ENCODE peak calls at places on chromosomes 2 and 18, in four cellular contexts. O is SK-N-SH, U is neural crest cell, H is right lobe of liver. P is an unnamed sample.

GRCh38 chr2:62461707-62462106 is 44.3 kb downstream of the TMEM17 start:
- DNase-seq in O (no peak), U (no peak), H (peak; percentile 93), P (no peak)

GRCh38 chr18:65458871-65459270 is 291.9 kb upstream of the CDH7 start:
- DNase-seq in O (no peak), U (no peak), H (no peak), P (no peak)

GRCh38 chr2:176100547-176101140 is 1.0 kb downstream of the HOXD12 start:
- DNase-seq in O (no peak), U (no peak), H (no peak), P (peak; percentile 8)

GRCh38 chr2:120094795-120095194 is 81.9 kb downstream of the EPB41L5 start:
- DNase-seq in O (no peak), U (no peak), H (no peak), P (no peak)

GRCh38 chr18:30971338-30971956 is 71.1 kb downstream of the DSC3 start:
- DNase-seq in O (peak; percentile 14), U (no peak), H (no peak), P (no peak)

GRCh38 chr2:172335731-172336130 is 91.7 kb upstream of the ITGA6 start:
- DNase-seq in O (no peak), U (no peak), H (no peak), P (no peak)

GRCh38 chr18:63897072-63897471 is 9.6 kb downstream of the SERPINB2 start:
- DNase-seq in O (no peak), U (no peak), H (no peak), P (no peak)

GRCh38 chr2:208020253-208020652 is 5.1 kb downstream of the PLEKHM3 start:
- DNase-seq in O (no peak), U (no peak), H (no peak), P (no peak)

GRCh38 chr2:60553992-60554648 is 666 bp upstream of the BCL11A start:
- DNase-seq in O (peak; percentile 47), U (no peak), H (peak; percentile 54), P (peak; percentile 70)

GRCh38 chr2:239171643-239172042 is 229.2 kb downstream of the HDAC4 start:
- DNase-seq in O (no peak), U (no peak), H (no peak), P (no peak)

GRCh38 chr2:144472911-144473310 is 47.0 kb downstream of the ZEB2 start:
- DNase-seq in O (no peak), U (no peak), H (no peak), P (no peak)

GRCh38 chr2:218370410-218371063 is 11.5 kb upstream of the SLC11A1 start:
- DNase-seq in O (no peak), U (no peak), H (peak; percentile 79), P (no peak)

GRCh38 chr2:16952368-16952767 is 286.7 kb upstream of the CYRIA start:
- DNase-seq in O (no peak), U (no peak), H (no peak), P (no peak)

GRCh38 chr18:48662021-48662661 is 123.3 kb downstream of the CTIF start:
- DNase-seq in O (no peak), U (no peak), H (peak; percentile 49), P (no peak)

GRCh38 chr2:174465327-174465726 is 21.5 kb downstream of the GPR155 start:
- DNase-seq in O (no peak), U (no peak), H (no peak), P (no peak)

GRCh38 chr2:232541195-232541960 is 1.9 kb downstream of the CHRNG start:
- DNase-seq in O (peak; percentile 42), U (no peak), H (no peak), P (no peak)

GRCh38 chr2:204234879-204235278 is 298.3 kb downstream of the ICOS start:
- DNase-seq in O (no peak), U (no peak), H (no peak), P (no peak)

GRCh38 chr2:205763708-205764501 is 81.6 kb downstream of the NRP2 start:
- DNase-seq in O (peak; percentile 43), U (peak; percentile 78), H (no peak), P (peak; percentile 96)

GRCh38 chr2:714005-714741 is 37.0 kb upstream of the TMEM18 start:
- DNase-seq in O (peak; percentile 83), U (peak; percentile 64), H (no peak), P (peak; percentile 70)

GRCh38 chr2:64267699-64268098 is 123.5 kb upstream of the PELI1 start:
- DNase-seq in O (no peak), U (no peak), H (no peak), P (no peak)

GRCh38 chr18:32244863-32245262 is 55.0 kb downstream of the MEP1B start:
- DNase-seq in O (peak; percentile 63), U (no peak), H (no peak), P (no peak)

GRCh38 chr2:178401994-178402437 is 49.0 kb downstream of the PRKRA start:
- DNase-seq in O (no peak), U (no peak), H (no peak), P (no peak)

GRCh38 chr18:35510071-35511010 is 12.6 kb upstream of the INO80C start:
- DNase-seq in O (no peak), U (no peak), H (no peak), P (no peak)
- TF ChIP-seq CTCF in O (no peak), U (no peak), H (no peak), P (no peak)

DNA sequence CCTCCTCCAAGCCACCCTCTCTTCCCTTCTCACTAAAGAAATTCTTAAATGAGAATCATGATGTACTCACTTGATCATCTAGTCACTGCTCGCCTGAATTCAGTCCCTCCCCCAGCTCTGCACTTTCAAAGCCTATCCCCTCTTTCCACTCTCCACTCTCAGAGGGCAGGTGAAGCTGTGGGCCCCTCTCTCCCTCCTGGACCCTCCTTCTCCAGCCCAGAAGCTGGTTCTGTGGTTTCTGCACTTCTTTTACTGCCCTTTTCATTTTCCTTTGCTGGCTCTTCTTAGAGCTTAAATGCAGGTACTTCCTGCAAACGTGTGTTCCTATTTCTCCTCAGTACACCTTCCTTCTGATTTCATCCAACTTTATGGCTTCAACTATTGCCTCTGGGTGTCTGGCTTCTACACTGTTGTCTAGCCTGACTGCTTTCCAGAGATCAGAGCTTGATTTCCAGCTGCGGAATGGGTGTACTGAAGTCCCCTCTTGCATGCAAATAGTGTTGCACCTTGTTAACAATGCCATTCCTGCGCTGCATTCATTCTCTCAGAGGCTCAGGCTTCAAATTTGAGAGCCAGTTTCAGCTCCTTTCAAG is 15.2 kb upstream of the TXNDC2 start:
- DNase-seq in O (no peak), U (no peak), H (peak; percentile 40), P (no peak)
- TF ChIP-seq CTCF in O (no peak), U (no peak), H (no peak), P (no peak)

GRCh38 chr2:106161938-106162814 is 31.9 kb downstream of the UXS1 start:
- DNase-seq in O (no peak), U (no peak), H (no peak), P (no peak)

GRCh38 chr2:106158131-106158530 is 36.0 kb downstream of the UXS1 start:
- DNase-seq in O (no peak), U (no peak), H (no peak), P (no peak)

GRCh38 chr2:106158871-106159270 is 35.2 kb downstream of the UXS1 start:
- DNase-seq in O (no peak), U (no peak), H (no peak), P (no peak)

GRCh38 chr2:106160786-106161261 is 33.3 kb downstream of the UXS1 start:
- DNase-seq in O (no peak), U (no peak), H (no peak), P (no peak)

DNA sequence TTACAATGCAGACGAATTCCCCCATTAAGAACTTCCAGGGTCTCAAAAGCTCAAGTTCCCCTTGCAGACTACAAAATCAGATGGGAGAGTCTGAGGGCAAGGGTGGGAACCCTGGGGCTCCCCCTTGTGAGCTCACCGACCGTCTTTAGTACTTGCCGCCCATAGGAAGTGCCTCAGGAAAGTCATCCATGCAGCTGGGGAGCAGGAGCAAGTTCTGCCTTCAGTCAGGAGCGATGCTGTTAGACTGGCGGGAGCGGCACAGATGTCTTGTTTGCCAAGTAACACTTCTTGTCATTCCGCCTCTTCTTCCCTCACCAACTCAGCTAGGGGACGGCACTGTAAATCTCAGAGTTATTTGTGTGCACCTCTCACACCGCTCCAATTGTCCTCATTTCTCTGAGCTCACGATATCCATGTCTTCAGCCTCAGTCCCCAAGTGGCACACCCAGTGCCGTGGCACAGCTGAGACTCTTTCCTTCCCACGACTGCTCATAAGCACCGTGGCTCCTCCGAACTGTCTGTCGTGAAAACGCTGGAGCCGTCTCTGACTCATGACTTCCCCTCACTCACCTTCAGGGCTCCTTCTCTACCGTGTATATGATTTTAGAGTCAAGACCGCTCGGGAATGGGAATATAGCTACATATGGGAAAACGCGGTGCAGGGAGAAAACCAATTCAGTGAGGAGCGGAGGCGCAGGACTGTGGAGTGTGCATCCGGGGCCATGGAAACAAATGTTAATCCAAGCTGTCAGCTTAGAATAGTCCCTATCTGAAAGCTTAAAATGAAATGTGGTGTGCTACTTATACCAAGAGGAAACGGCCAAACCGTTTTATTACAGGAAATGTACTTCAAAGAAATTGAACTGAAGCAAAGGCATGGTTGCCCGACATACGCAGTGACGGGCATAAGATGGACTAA is 34.0 kb downstream of the UXS1 start:
- DNase-seq in O (no peak), U (no peak), H (no peak), P (no peak)
- TF ChIP-seq CTCF in O (no peak), U (no peak), H (no peak), P (no peak)

GRCh38 chr2:127811922-127812321 is 951 bp upstream of the WDR33 start:
- DNase-seq in O (peak; percentile 41), U (no peak), H (no peak), P (no peak)

GRCh38 chr2:127811397-127811860 is 458 bp upstream of the WDR33 start:
- DNase-seq in O (no peak), U (no peak), H (no peak), P (no peak)

GRCh38 chr2:127810156-127810636 is 775 bp downstream of the WDR33 start:
- DNase-seq in O (peak; percentile 36), U (no peak), H (no peak), P (no peak)

GRCh38 chr2:127807678-127808353 is 3.2 kb downstream of the WDR33 start:
- DNase-seq in O (no peak), U (no peak), H (no peak), P (no peak)

GRCh38 chr2:127810637-127811396 is at the start of gene WDR33:
- DNase-seq in O (peak; percentile 96), U (peak; percentile 86), H (peak; percentile 95), P (peak; percentile 91)
- TF ChIP-seq CTCF in O (no peak), U (no peak), H (peak; percentile 18), P (no peak)

GRCh38 chr2:52821631-52822030 is 946.0 kb upstream of the CHAC2 start:
- DNase-seq in O (no peak), U (no peak), H (no peak), P (no peak)
- TF ChIP-seq CTCF in O (peak; percentile 17), U (no peak), H (peak; percentile 12), P (no peak)

GRCh38 chr18:45851196-45851925 is 25.9 kb downstream of the SIGLEC15 start:
- DNase-seq in O (no peak), U (no peak), H (no peak), P (no peak)

GRCh38 chr18:45849529-45849928 is 24.1 kb downstream of the SIGLEC15 start:
- DNase-seq in O (no peak), U (no peak), H (no peak), P (no peak)

GRCh38 chr18:45847119-45847518 is 21.6 kb downstream of the SIGLEC15 start:
- DNase-seq in O (no peak), U (no peak), H (no peak), P (no peak)

GRCh38 chr18:45852631-45853030 is 27.2 kb downstream of the SIGLEC15 start:
- DNase-seq in O (no peak), U (no peak), H (no peak), P (no peak)

GRCh38 chr18:45850021-45850420 is 24.5 kb downstream of the SIGLEC15 start:
- DNase-seq in O (no peak), U (no peak), H (no peak), P (no peak)
- TF ChIP-seq CTCF in O (peak; percentile 52), U (peak; percentile 47), H (no peak), P (no peak)

P was measured in endothelial cell.